ENCODE peak calls at places on chromosomes 4 and X, in four cellular contexts. I is astrocyte, D is left lung, P is psoas muscle. R is an unnamed sample. For H3K9me3 and H3K27me3, the result is how much of the 10 kb centered on the place peaks cover.

GRCh38 chrX:72240976-72241375 is 2.1 kb upstream of the ERCC6L start:
- DNase-seq in I (no peak), P (no peak), D (no peak), R (no peak)

GRCh38 chr4:154194649-154195048 is 296.9 kb downstream of the DCHS2 start:
- DNase-seq in I (no peak), D (no peak), P (no peak), R (no peak)

GRCh38 chr4:16448240-16448639 is 222.0 kb upstream of the TAPT1 start:
- DNase-seq in I (no peak), D (no peak), P (no peak), R (no peak)

GRCh38 chr4:1080961-1081688 is 32.2 kb downstream of the RNF212 start:
- DNase-seq in I (peak), D (no peak), P (no peak), R (no peak)

GRCh38 chrX:130170752-130171445 is 863 bp upstream of the RAB33A start:
- DNase-seq in D (peak), P (peak), I (no peak), R (no peak)

GRCh38 chr4:20462426-20463175 is 210.9 kb downstream of the SLIT2 start:
- DNase-seq in I (peak), P (no peak), D (no peak), R (no peak)

GRCh38 chr4:5932021-5932553 is 39.2 kb upstream of the CRMP1 start:
- DNase-seq in D (no peak), I (no peak), P (no peak), R (no peak)

GRCh38 chrX:133981908-133982307 is 3.5 kb downstream of the GPC3 start:
- DNase-seq in D (no peak), P (no peak), I (no peak), R (no peak)

GRCh38 chr4:53591372-53591892 is at the start of gene LNX1:
- DNase-seq in D (peak), P (no peak), I (no peak), R (no peak)

GRCh38 chr4:153634737-153635353 is 49.2 kb upstream of the TLR2 start:
- DNase-seq in P (no peak), I (no peak), D (no peak), R (no peak)

DNA sequence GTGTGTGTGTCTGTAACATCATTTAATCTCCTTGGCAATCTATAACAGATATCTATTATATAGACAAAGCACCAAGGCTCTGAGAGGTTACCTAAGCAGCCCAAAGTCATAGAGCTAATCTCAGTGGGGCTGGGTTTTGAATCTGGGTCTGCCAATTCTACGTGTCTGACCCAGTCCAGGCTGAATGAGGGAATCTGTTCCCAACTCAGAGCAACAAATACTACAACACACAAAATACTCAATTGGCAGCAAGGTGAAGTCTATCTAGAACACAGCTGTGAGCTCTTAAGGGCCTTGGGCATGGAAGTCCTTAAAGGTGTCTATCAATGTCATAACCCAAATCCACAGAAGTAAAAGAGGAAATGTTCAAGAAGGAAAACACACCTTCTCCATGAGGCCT is 47.5 kb upstream of the NAP1L5 start:
- DNase-seq in D (no peak), I (no peak), P (no peak), R (no peak)
- H3K27ac ChIP-seq in D (no peak), I (no peak), P (peak), R (peak)

DNA sequence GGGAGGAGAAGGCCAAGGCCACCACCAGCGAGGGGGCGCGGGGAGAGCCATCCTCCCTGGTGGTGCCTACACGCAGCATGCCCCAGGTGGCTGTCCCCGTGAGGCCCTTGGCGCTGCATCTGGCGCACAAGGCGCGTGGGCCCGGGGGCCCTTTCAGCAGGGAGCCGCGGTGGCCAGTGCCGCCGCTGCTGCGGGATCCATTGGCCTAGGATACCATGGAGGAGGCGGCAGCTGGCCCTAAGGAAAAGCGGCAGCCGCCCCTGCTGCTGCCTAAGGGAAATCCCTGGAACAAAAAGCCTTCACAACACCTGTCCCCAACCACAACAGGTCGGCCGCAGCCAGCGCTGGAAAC is 1059.6 kb downstream of the TECRL start:
- DNase-seq in P (no peak), I (no peak), D (peak), R (no peak)
- H3K9me3 ChIP-seq in P (under half), I (under half), D (under half), R (under half)

GRCh38 chrX:80290834-80291233 is 129.4 kb upstream of the TENT5D start:
- DNase-seq in D (no peak), I (no peak), P (no peak), R (no peak)

GRCh38 chrX:80282535-80282934 is 137.7 kb upstream of the TENT5D start:
- DNase-seq in I (no peak), P (no peak), D (no peak), R (no peak)

GRCh38 chrX:80285131-80285773 is 135.0 kb upstream of the TENT5D start:
- DNase-seq in I (no peak), D (no peak), P (no peak), R (no peak)
- H3K27me3 ChIP-seq in I (under half), D (under half), P (under half), R (under half)

GRCh38 chrX:5586726-5587125 is 641.9 kb downstream of the NLGN4X start:
- DNase-seq in D (no peak), I (no peak), P (no peak), R (no peak)
- H3K27ac ChIP-seq in D (no peak), I (no peak), P (no peak), R (no peak)

GRCh38 chrX:153353416-153353815 is 19.5 kb downstream of the ZNF275 start:
- DNase-seq in D (no peak), P (no peak), I (no peak), R (no peak)
- H3K9me3 ChIP-seq in D (under half), P (under half), I (under half), R (under half)

GRCh38 chrX:637660-638481 is 7.3 kb downstream of the SHOX start:
- DNase-seq in I (no peak), D (no peak), P (no peak), R (no peak)
- H3K27me3 ChIP-seq in I (under half), D (half or more), P (half or more), R (under half)

R was measured in tibial nerve.